ENCODE peak calls at places on chromosomes 1 and 21, in seven cellular contexts. P is colonic mucosa; I is HAP-1; Y is A549; A is tibial artery; K is sigmoid colon; F is CD8-positive, alpha-beta T cell. E is an unnamed sample.

GRCh38 chr1:24720152-24720551 is 25.1 kb upstream of the CLIC4 start:
- DNase-seq in P (peak; percentile 49), I (no peak), Y (no peak), A (peak; percentile 94), K (peak; percentile 94), F (no peak), E (peak; percentile 80)

GRCh38 chr1:23169727-23170335 is 1.2 kb upstream of the LUZP1 start:
- DNase-seq in P (peak; percentile 61), I (no peak), Y (no peak), A (peak; percentile 82), K (peak; percentile 88), F (peak; percentile 16), E (peak; percentile 73)

GRCh38 chr1:85894651-85895050 is 186.4 kb upstream of the ZNHIT6 start:
- DNase-seq in P (no peak), I (peak; percentile 66), Y (peak; percentile 16), A (no peak), K (no peak), F (no peak), E (no peak)

GRCh38 chr1:228989176-228989575 is 253.9 kb downstream of the RHOU start:
- DNase-seq in P (no peak), I (no peak), Y (no peak), A (peak; percentile 19), K (no peak), F (no peak), E (no peak)

GRCh38 chr1:168360151-168360550 is 79.5 kb downstream of the TBX19 start:
- DNase-seq in P (no peak), I (no peak), Y (no peak), A (no peak), K (no peak), F (no peak), E (no peak)

GRCh38 chr1:221097479-221098281 is 218.4 kb downstream of the HLX start:
- DNase-seq in P (no peak), I (no peak), Y (no peak), A (no peak), K (no peak), F (no peak), E (no peak)

GRCh38 chr21:42199488-42200463 is 19.2 kb upstream of the ABCG1 start:
- DNase-seq in P (no peak), I (no peak), Y (peak; percentile 10), A (no peak), K (no peak), F (no peak), E (peak; percentile 58)

GRCh38 chr1:226602186-226603029 is 53.8 kb downstream of the STUM start:
- DNase-seq in P (peak; percentile 38), I (no peak), Y (no peak), A (peak; percentile 75), K (peak; percentile 90), F (no peak), E (no peak)

GRCh38 chr1:50308883-50309282 is 114.4 kb downstream of the DMRTA2 start:
- DNase-seq in P (peak; percentile 21), I (peak; percentile 69), Y (no peak), A (no peak), K (no peak), F (no peak), E (no peak)

GRCh38 chr1:88985033-88985432 is 7.4 kb downstream of the KYAT3 start:
- DNase-seq in P (peak; percentile 26), I (peak; percentile 83), Y (peak; percentile 7), A (no peak), K (no peak), F (no peak), E (no peak)

GRCh38 chr1:64245495-64245894 is 42.1 kb downstream of the UBE2U start:
- DNase-seq in P (peak; percentile 21), I (no peak), Y (no peak), A (no peak), K (no peak), F (no peak), E (no peak)

GRCh38 chr1:36839485-36839884 is 194.8 kb downstream of the GRIK3 start:
- DNase-seq in P (no peak), I (no peak), Y (no peak), A (no peak), K (no peak), F (no peak), E (no peak)

GRCh38 chr1:43279161-43279560 is 6.2 kb downstream of the C1orf210 start:
- DNase-seq in P (no peak), I (no peak), Y (no peak), A (no peak), K (peak; percentile 40), F (no peak), E (no peak)

GRCh38 chr1:224170748-224171478 is 12.1 kb upstream of the DEGS1 start:
- DNase-seq in P (no peak), I (no peak), Y (peak; percentile 38), A (no peak), K (no peak), F (peak; percentile 34), E (peak; percentile 58)

GRCh38 chr1:25120286-25120685 is 112.0 kb downstream of the SYF2 start:
- DNase-seq in P (no peak), I (no peak), Y (no peak), A (no peak), K (no peak), F (no peak), E (no peak)

GRCh38 chr1:10667815-10668214 is 128.6 kb downstream of the CASZ1 start:
- DNase-seq in P (no peak), I (no peak), Y (no peak), A (no peak), K (no peak), F (no peak), E (peak; percentile 73)

GRCh38 chr1:80054129-80054528 is 1047.6 kb upstream of the ADGRL4 start:
- DNase-seq in P (peak; percentile 18), I (no peak), Y (peak; percentile 1), A (no peak), K (peak; percentile 45), F (no peak), E (peak; percentile 39)

GRCh38 chr1:192979542-192979941 is 79.6 kb downstream of the UCHL5 start:
- DNase-seq in P (no peak), I (no peak), Y (no peak), A (no peak), K (no peak), F (no peak), E (no peak)

GRCh38 chr1:165899461-165899941 is 72.1 kb downstream of the UCK2 start:
- DNase-seq in P (no peak), I (no peak), Y (no peak), A (peak; percentile 82), K (no peak), F (no peak), E (no peak)

GRCh38 chr1:151980287-151981177 is 13.1 kb downstream of the S100A10 start:
- DNase-seq in P (peak; percentile 62), I (peak; percentile 33), Y (no peak), A (peak; percentile 81), K (no peak), F (no peak), E (no peak)

GRCh38 chr1:96833376-96833775 is 111.8 kb downstream of the PTBP2 start:
- DNase-seq in P (no peak), I (no peak), Y (no peak), A (no peak), K (no peak), F (no peak), E (no peak)

GRCh38 chr1:40042337-40042736 is 1.8 kb downstream of the CAP1 start:
- DNase-seq in P (no peak), I (no peak), Y (no peak), A (no peak), K (no peak), F (no peak), E (no peak)

GRCh38 chr1:239914827-239915231 is 176.9 kb upstream of the FMN2 start:
- DNase-seq in P (no peak), I (no peak), Y (peak; percentile 18), A (no peak), K (no peak), F (no peak), E (no peak)

GRCh38 chr21:29538115-29538514 is 239.4 kb downstream of the BACH1 start:
- DNase-seq in P (no peak), I (no peak), Y (no peak), A (no peak), K (no peak), F (no peak), E (no peak)

GRCh38 chr1:207833381-207833780 is 77.5 kb downstream of the CD34 start:
- DNase-seq in P (no peak), I (no peak), Y (no peak), A (peak; percentile 48), K (peak; percentile 55), F (no peak), E (no peak)
- H3K4me1 ChIP-seq in P (peaks cover 1% of the 10 kb centered on the region), I (no peaks in the 10 kb centered on the region), Y (peaks cover 1% of the 10 kb centered on the region), A (peaks cover 54% of the 10 kb centered on the region), K (no peaks in the 10 kb centered on the region), F (peaks cover 78% of the 10 kb centered on the region), E (peaks cover 55% of the 10 kb centered on the region)

DNA sequence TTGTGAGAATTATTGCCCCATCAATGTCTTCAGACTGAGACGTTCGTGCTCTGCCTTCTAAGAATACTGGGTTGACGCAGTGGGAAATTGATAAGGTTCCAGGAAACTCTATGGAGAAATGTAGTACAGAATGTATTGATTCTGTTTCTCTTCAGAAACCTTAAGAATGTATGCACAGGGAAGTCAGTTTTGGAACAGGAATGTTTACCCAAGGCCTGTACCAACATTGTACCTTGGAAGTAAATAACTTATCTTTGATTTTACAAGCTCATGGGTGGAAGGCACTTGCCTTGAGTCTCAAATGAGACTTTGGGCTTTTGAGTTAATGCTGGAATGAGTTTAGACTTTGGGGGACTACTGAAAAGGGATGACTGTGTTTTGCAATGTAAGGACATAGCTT is 59.5 kb upstream of the PCP4 start:
- DNase-seq in P (no peak), I (no peak), Y (no peak), A (no peak), K (no peak), F (no peak), E (no peak)
- H3K9me3 ChIP-seq in P (no peaks in the 10 kb centered on the region), I (no peaks in the 10 kb centered on the region), Y (no peaks in the 10 kb centered on the region), A (no peaks in the 10 kb centered on the region), K (no peaks in the 10 kb centered on the region), F (no peaks in the 10 kb centered on the region), E (no peaks in the 10 kb centered on the region)

DNA sequence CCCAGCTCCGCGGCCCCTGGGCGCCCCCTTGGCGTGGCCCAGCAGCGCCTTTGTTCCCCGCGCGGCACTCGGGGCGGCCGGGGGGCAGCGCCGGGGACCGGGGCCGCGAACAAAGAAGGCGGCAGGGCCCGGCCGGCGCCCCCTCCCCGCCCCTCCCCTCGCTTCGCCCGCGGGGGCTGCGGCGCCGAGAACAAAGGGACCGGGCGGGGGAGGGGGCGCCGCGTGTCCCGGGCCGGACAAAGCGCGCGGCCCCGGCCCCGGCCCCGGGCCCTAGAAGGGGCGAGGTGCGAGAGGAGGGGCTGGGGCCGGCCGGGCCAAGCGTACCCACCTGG is 448 bp downstream of the MARCKSL1 start:
- DNase-seq in P (no peak), I (no peak), Y (no peak), A (no peak), K (no peak), F (no peak), E (no peak)
- H3K4me1 ChIP-seq in P (peaks cover 36% of the 10 kb centered on the region), I (peaks cover 12% of the 10 kb centered on the region), Y (peaks cover 33% of the 10 kb centered on the region), A (peaks cover 37% of the 10 kb centered on the region), K (no peaks in the 10 kb centered on the region), F (peaks cover 27% of the 10 kb centered on the region), E (peaks cover 64% of the 10 kb centered on the region)

DNA sequence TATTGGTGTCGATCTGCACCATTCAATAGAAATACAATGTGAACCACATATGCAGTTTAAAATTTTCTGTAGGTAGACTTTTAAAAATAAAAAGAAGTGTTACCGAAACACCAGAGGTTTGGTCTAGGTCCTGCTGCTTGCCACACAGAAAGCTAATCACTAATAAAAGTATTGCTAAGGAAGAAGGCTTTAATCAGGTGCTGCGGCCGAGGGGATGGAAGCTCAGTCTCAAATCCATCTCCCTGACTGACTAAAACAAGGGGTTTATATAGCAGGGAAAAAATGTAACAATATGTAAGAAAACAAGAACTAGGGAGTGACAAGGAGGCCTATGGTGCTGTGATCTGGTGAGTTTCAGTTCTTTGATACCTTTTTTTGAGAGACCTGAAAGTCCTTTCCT is 99.3 kb downstream of the XPR1 start:
- DNase-seq in P (no peak), I (no peak), Y (no peak), A (no peak), K (no peak), F (no peak), E (no peak)
- H3K9me3 ChIP-seq in P (peaks cover 7% of the 10 kb centered on the region), I (no peaks in the 10 kb centered on the region), Y (peaks cover 30% of the 10 kb centered on the region), A (peaks cover 43% of the 10 kb centered on the region), K (peaks cover 3% of the 10 kb centered on the region), F (peaks cover 18% of the 10 kb centered on the region), E (peaks cover 18% of the 10 kb centered on the region)